ENCODE peak calls at places on chromosomes 3 and 15, in eight cellular contexts. T is cardiac muscle cell, H is AG09309, D is cardiac fibroblast, P is neural progenitor cell, Z is upper lobe of right lung, J is foreskin fibroblast, A is fibroblast of lung. S is an unnamed sample.

GRCh38 chr3:118544458-118544857 is 490.2 kb downstream of the IGSF11 start:
- DNase-seq in J (no peak), T (no peak), D (no peak), H (no peak), P (no peak), Z (no peak), A (peak), S (no peak)

GRCh38 chr3:159764211-159765024 is 224.2 kb upstream of the IL12A start:
- DNase-seq in P (peak), A (peak), D (peak), J (peak), Z (peak), T (no peak), H (peak), S (peak)

GRCh38 chr3:46978381-46978780 is 1.1 kb upstream of the NBEAL2 start:
- DNase-seq in Z (peak), H (no peak), J (no peak), T (no peak), A (no peak), P (no peak), D (no peak), S (no peak)

GRCh38 chr3:19334120-19334519 is 185.8 kb downstream of the KCNH8 start:
- DNase-seq in A (no peak), Z (no peak), J (no peak), D (no peak), H (no peak), T (no peak), P (peak), S (no peak)

GRCh38 chr3:110180733-110181132 is 843.4 kb upstream of the DPPA4 start:
- DNase-seq in A (peak), Z (no peak), T (no peak), J (peak), P (no peak), D (peak), H (peak), S (peak)

GRCh38 chr3:49903451-49904424 is at the start of gene MST1R:
- DNase-seq in P (peak), Z (peak), J (no peak), A (no peak), T (peak), D (peak), H (no peak), S (no peak)

GRCh38 chr3:13798401-13798800 is 81.5 kb downstream of the WNT7A start:
- DNase-seq in D (no peak), A (no peak), P (no peak), J (no peak), H (no peak), T (no peak), Z (peak), S (no peak)

GRCh38 chr15:63599401-63600000 is 2.3 kb downstream of the FBXL22 start:
- DNase-seq in A (peak), T (peak), J (no peak), Z (peak), H (no peak), D (peak), P (peak), S (peak)

GRCh38 chr3:105473521-105474223 is 107.0 kb downstream of the ALCAM start:
- DNase-seq in T (peak), D (peak), Z (no peak), J (peak), A (peak), P (peak), H (peak), S (peak)

GRCh38 chr3:66394261-66395249 is 106.3 kb downstream of the LRIG1 start:
- DNase-seq in D (peak), J (no peak), T (no peak), H (no peak), P (no peak), Z (no peak), A (peak), S (peak)

GRCh38 chr3:156449712-156450574 is 105.0 kb downstream of the SSR3 start:
- DNase-seq in H (peak), A (no peak), D (peak), Z (no peak), T (peak), J (peak), P (peak), S (peak)

GRCh38 chr15:90400005-90400758 is 12.1 kb downstream of the IQGAP1 start:
- DNase-seq in P (no peak), H (no peak), D (peak), J (no peak), T (no peak), A (peak), Z (no peak), S (no peak)

GRCh38 chr15:66390670-66391069 is 4.0 kb downstream of the MAP2K1 start:
- DNase-seq in D (no peak), Z (no peak), P (no peak), T (no peak), A (no peak), J (no peak), H (no peak), S (no peak)

GRCh38 chr15:66394472-66394871 is 7.8 kb downstream of the MAP2K1 start:
- DNase-seq in D (no peak), T (no peak), H (no peak), P (no peak), J (no peak), Z (no peak), A (no peak), S (no peak)

GRCh38 chr15:66399276-66399675 is 12.6 kb downstream of the MAP2K1 start:
- DNase-seq in P (no peak), D (no peak), Z (no peak), T (no peak), J (no peak), H (no peak), A (no peak), S (no peak)

GRCh38 chr15:66389859-66390382 is 3.2 kb downstream of the MAP2K1 start:
- DNase-seq in A (peak), H (no peak), T (no peak), P (no peak), Z (no peak), D (no peak), J (no peak), S (no peak)

GRCh38 chr15:66394912-66395311 is 8.2 kb downstream of the MAP2K1 start:
- DNase-seq in P (no peak), T (no peak), Z (no peak), H (no peak), J (no peak), A (no peak), D (no peak), S (no peak)
- TF ChIP-seq CTCF in P (no peak), T (no peak), Z (no peak), H (no peak), J (no peak), A (no peak), D (no peak), S (no peak)

GRCh38 chr3:57031622-57032541 is 28.6 kb upstream of the SPATA12 start:
- DNase-seq in T (no peak), H (no peak), D (no peak), Z (no peak), J (no peak), P (no peak), A (no peak), S (no peak)
- H3K4me3 ChIP-seq in T (no peak), H (no peak), D (no peak), Z (no peak), J (no peak), P (no peak), A (no peak), S (no peak)

GRCh38 chr3:31532587-31533168 is at the start of gene STT3B:
- DNase-seq in P (no peak), A (peak), H (peak), D (peak), Z (peak), J (peak), T (peak), S (peak)

GRCh38 chr3:31531465-31531991 is 1.2 kb upstream of the STT3B start:
- DNase-seq in J (no peak), Z (no peak), A (peak), D (peak), H (no peak), T (peak), P (no peak), S (peak)

GRCh38 chr3:31531992-31532586 is 636 bp upstream of the STT3B start:
- DNase-seq in P (peak), A (peak), D (peak), T (peak), Z (peak), H (peak), J (peak), S (peak)

GRCh38 chr3:31534036-31534435 is 1.3 kb downstream of the STT3B start:
- DNase-seq in P (no peak), D (peak), T (peak), J (no peak), A (peak), Z (no peak), H (no peak), S (peak)

DNA sequence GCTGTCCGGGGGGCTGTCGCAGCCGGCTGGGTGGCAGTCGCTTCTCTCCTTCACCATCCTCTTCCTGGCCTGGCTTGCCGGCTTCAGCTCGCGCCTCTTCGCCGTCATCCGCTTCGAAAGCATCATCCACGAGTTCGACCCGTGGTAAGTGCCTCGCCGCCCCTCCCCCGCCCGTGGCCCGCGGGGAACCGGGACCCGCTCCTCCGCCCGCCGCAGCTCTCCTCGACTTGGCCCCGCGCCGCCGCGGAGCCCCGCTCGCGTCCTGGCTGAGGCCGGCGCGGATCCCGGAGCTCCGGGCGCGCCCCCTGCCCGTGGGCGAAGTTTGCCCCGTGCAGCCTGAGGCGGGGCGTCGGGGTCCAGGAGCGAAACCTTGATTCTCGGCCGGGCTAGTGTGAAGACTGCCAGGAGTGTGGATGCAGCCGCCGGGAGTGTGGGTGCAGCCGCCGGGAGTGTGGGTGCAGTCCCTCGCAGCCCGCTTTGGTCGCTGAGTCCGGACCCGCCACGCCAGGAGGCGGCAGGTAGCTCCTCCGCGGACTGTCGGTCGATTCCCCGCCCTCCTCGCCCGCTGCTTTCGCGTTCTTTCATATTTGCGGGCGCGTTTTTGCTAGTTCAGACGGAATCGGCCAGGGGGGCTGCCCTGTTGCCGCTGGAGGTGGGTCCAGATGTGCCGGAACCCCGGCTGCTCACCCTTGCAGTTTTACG is 595 bp downstream of the STT3B start:
- DNase-seq in Z (peak), H (no peak), J (no peak), T (peak), D (peak), P (peak), A (peak), S (peak)
- TF ChIP-seq CTCF in Z (peak), H (peak), J (no peak), T (peak), D (no peak), P (peak), A (no peak), S (no peak)

GRCh38 chr15:85542488-85542887 is 162.1 kb downstream of the AKAP13 start:
- DNase-seq in Z (no peak), D (no peak), T (no peak), P (no peak), A (no peak), H (no peak), J (no peak), S (no peak)

GRCh38 chr15:85542895-85543331 is 162.5 kb downstream of the AKAP13 start:
- DNase-seq in T (no peak), J (no peak), P (no peak), A (peak), D (no peak), H (no peak), Z (no peak), S (no peak)

GRCh38 chr15:85545757-85546156 is 165.4 kb downstream of the AKAP13 start:
- DNase-seq in D (no peak), P (no peak), J (no peak), T (no peak), H (no peak), Z (no peak), A (no peak), S (no peak)

GRCh38 chr15:85543741-85544155 is 163.3 kb downstream of the AKAP13 start:
- DNase-seq in A (no peak), T (no peak), J (no peak), H (no peak), D (peak), P (no peak), Z (peak), S (no peak)

DNA sequence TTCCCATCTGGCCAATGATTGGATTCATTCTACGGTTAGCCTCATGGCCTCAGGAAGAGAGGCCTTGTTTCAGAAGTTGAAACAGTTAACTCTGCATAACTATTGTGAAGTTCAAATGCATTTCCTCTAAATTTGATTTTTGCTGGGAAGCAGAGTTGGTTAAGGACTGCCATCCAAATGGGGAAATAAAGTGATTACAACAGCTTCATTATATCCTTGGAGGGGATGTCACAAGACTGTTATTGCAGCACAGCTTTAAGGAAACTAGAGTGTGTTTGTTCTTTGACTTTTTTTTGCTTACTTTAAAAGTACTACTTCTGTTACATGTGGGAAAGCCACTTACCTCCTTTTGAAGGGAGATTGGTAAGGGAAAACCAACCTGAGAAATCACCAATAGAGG is 164.8 kb downstream of the AKAP13 start:
- DNase-seq in Z (no peak), J (peak), T (no peak), A (no peak), P (no peak), H (no peak), D (peak), S (peak)
- H3K4me3 ChIP-seq in Z (peak), J (no peak), T (no peak), A (no peak), P (no peak), H (no peak), D (no peak), S (no peak)

DNA sequence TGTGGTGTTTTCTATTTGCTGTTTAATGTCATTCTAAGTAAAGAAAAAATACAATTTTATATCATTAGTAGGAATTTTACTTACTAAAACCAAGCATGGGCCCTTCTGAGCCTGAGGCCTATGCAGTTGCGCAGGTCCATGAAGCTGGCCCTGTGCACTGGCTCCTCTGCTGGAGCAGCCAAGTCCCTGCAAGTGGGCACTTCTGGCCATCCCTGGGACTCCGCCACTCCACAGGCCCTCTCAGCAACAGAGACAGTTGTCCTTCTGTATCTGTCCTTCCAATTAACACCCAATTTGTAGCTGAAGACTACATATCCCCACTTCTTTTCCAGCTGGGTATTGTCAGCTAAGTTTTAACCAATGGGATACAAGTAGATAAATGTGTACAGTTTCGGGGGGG is 49.9 kb upstream of the RYK start:
- DNase-seq in H (no peak), T (peak), A (no peak), D (no peak), P (peak), Z (no peak), J (no peak), S (no peak)
- TF ChIP-seq CTCF in H (no peak), T (no peak), A (peak), D (peak), P (peak), Z (no peak), J (peak), S (peak)

S was measured in AG10803.